ENCODE peak calls at places on chromosomes 12 and 14, in eight cellular contexts. One of them, this sample, is unnamed.

GRCh38 chr12:323507-323906 is 60.9 kb upstream of the SLC6A13 start:
- DNase-seq in NAMALWA: no peak
- DNase-seq in HS-27A: no peak
- DNase-seq in foreskin fibroblast: no peak
- DNase-seq in GDM1: no peak
- DNase-seq in left lobe of liver: no peak
- DNase-seq in RKO: no peak
- DNase-seq in T-helper 9 cell: no peak
- DNase-seq in this sample: no peak

GRCh38 chr14:61573748-61574513 is 121.4 kb upstream of the HIF1A start:
- DNase-seq in foreskin fibroblast: peak
- DNase-seq in NAMALWA: no peak
- DNase-seq in GDM1: no peak
- DNase-seq in HS-27A: no peak
- DNase-seq in T-helper 9 cell: no peak
- DNase-seq in left lobe of liver: no peak
- DNase-seq in RKO: no peak
- DNase-seq in this sample: no peak

GRCh38 chr12:65525501-65526141 is 247.1 kb downstream of the MSRB3 start:
- DNase-seq in GDM1: no peak
- DNase-seq in left lobe of liver: no peak
- DNase-seq in foreskin fibroblast: peak
- DNase-seq in RKO: no peak
- DNase-seq in T-helper 9 cell: no peak
- DNase-seq in NAMALWA: no peak
- DNase-seq in HS-27A: peak
- DNase-seq in this sample: no peak

GRCh38 chr12:90572778-90573177 is 382.2 kb downstream of the CCER1 start:
- DNase-seq in GDM1: no peak
- DNase-seq in foreskin fibroblast: no peak
- DNase-seq in NAMALWA: no peak
- DNase-seq in RKO: no peak
- DNase-seq in left lobe of liver: no peak
- DNase-seq in HS-27A: no peak
- DNase-seq in T-helper 9 cell: no peak
- DNase-seq in this sample: no peak

GRCh38 chr14:61512508-61512907 is 182.8 kb upstream of the HIF1A start:
- DNase-seq in RKO: no peak
- DNase-seq in T-helper 9 cell: no peak
- DNase-seq in GDM1: no peak
- DNase-seq in NAMALWA: no peak
- DNase-seq in foreskin fibroblast: peak
- DNase-seq in HS-27A: no peak
- DNase-seq in left lobe of liver: no peak
- DNase-seq in this sample: no peak

GRCh38 chr12:17640615-17641014 is 449.4 kb downstream of the RERGL start:
- DNase-seq in HS-27A: no peak
- DNase-seq in RKO: no peak
- DNase-seq in GDM1: no peak
- DNase-seq in NAMALWA: no peak
- DNase-seq in foreskin fibroblast: no peak
- DNase-seq in left lobe of liver: no peak
- DNase-seq in T-helper 9 cell: no peak
- DNase-seq in this sample: no peak

GRCh38 chr12:113259499-113259953 is 38.3 kb downstream of the TPCN1 start:
- DNase-seq in RKO: no peak
- DNase-seq in NAMALWA: no peak
- DNase-seq in foreskin fibroblast: peak
- DNase-seq in GDM1: no peak
- DNase-seq in T-helper 9 cell: no peak
- DNase-seq in left lobe of liver: peak
- DNase-seq in HS-27A: no peak
- DNase-seq in this sample: peak

GRCh38 chr12:123344086-123344485 is 20.6 kb downstream of the SBNO1 start:
- DNase-seq in GDM1: no peak
- DNase-seq in RKO: no peak
- DNase-seq in HS-27A: no peak
- DNase-seq in T-helper 9 cell: no peak
- DNase-seq in NAMALWA: no peak
- DNase-seq in left lobe of liver: peak
- DNase-seq in foreskin fibroblast: no peak
- DNase-seq in this sample: no peak

GRCh38 chr14:45073480-45073879 is 10.4 kb upstream of the PRPF39 start:
- DNase-seq in HS-27A: no peak
- DNase-seq in foreskin fibroblast: no peak
- DNase-seq in NAMALWA: no peak
- DNase-seq in GDM1: no peak
- DNase-seq in RKO: no peak
- DNase-seq in left lobe of liver: no peak
- DNase-seq in T-helper 9 cell: no peak
- DNase-seq in this sample: no peak

GRCh38 chr12:116736962-116737773 is 701 bp downstream of the SPRING1 start:
- DNase-seq in GDM1: no peak
- DNase-seq in left lobe of liver: no peak
- DNase-seq in T-helper 9 cell: no peak
- DNase-seq in RKO: peak
- DNase-seq in NAMALWA: no peak
- DNase-seq in foreskin fibroblast: peak
- DNase-seq in HS-27A: no peak
- DNase-seq in this sample: no peak

GRCh38 chr14:97106166-97106565 is 309.0 kb downstream of the VRK1 start:
- DNase-seq in T-helper 9 cell: no peak
- DNase-seq in RKO: no peak
- DNase-seq in left lobe of liver: no peak
- DNase-seq in HS-27A: no peak
- DNase-seq in foreskin fibroblast: no peak
- DNase-seq in NAMALWA: peak
- DNase-seq in GDM1: no peak
- DNase-seq in this sample: no peak

GRCh38 chr14:98736701-98737338 is 535.2 kb downstream of the BCL11B start:
- DNase-seq in HS-27A: no peak
- DNase-seq in foreskin fibroblast: no peak
- DNase-seq in NAMALWA: no peak
- DNase-seq in T-helper 9 cell: no peak
- DNase-seq in RKO: no peak
- DNase-seq in GDM1: no peak
- DNase-seq in left lobe of liver: no peak
- DNase-seq in this sample: no peak

GRCh38 chr12:71440393-71441349 is 1.1 kb downstream of the LGR5 start:
- DNase-seq in T-helper 9 cell: no peak
- DNase-seq in left lobe of liver: peak
- DNase-seq in NAMALWA: no peak
- DNase-seq in HS-27A: peak
- DNase-seq in GDM1: no peak
- DNase-seq in foreskin fibroblast: peak
- DNase-seq in RKO: no peak
- DNase-seq in this sample: peak

GRCh38 chr14:30180219-30180618 is 252.6 kb upstream of the PRKD1 start:
- DNase-seq in left lobe of liver: no peak
- DNase-seq in RKO: no peak
- DNase-seq in HS-27A: no peak
- DNase-seq in foreskin fibroblast: peak
- DNase-seq in T-helper 9 cell: no peak
- DNase-seq in GDM1: no peak
- DNase-seq in NAMALWA: no peak
- DNase-seq in this sample: no peak

GRCh38 chr12:11752403-11753150 is 103.1 kb downstream of the ETV6 start:
- DNase-seq in T-helper 9 cell: no peak
- DNase-seq in RKO: no peak
- DNase-seq in left lobe of liver: no peak
- DNase-seq in GDM1: no peak
- DNase-seq in foreskin fibroblast: no peak
- DNase-seq in NAMALWA: no peak
- DNase-seq in HS-27A: no peak
- DNase-seq in this sample: no peak

GRCh38 chr14:101838476-101838875 is 77.0 kb downstream of the PPP2R5C start:
- DNase-seq in GDM1: no peak
- DNase-seq in NAMALWA: peak
- DNase-seq in T-helper 9 cell: no peak
- DNase-seq in left lobe of liver: peak
- DNase-seq in foreskin fibroblast: no peak
- DNase-seq in HS-27A: no peak
- DNase-seq in RKO: no peak
- DNase-seq in this sample: no peak

GRCh38 chr12:599756-600155 is 63.5 kb downstream of the NINJ2 start:
- DNase-seq in GDM1: no peak
- DNase-seq in left lobe of liver: no peak
- DNase-seq in foreskin fibroblast: no peak
- DNase-seq in NAMALWA: no peak
- DNase-seq in RKO: no peak
- DNase-seq in T-helper 9 cell: no peak
- DNase-seq in HS-27A: no peak
- DNase-seq in this sample: no peak

GRCh38 chr12:113114447-113115178 is 20.9 kb downstream of the RASAL1 start:
- DNase-seq in NAMALWA: no peak
- DNase-seq in left lobe of liver: no peak
- DNase-seq in RKO: no peak
- DNase-seq in HS-27A: no peak
- DNase-seq in foreskin fibroblast: no peak
- DNase-seq in T-helper 9 cell: no peak
- DNase-seq in GDM1: no peak
- DNase-seq in this sample: no peak

GRCh38 chr12:10722502-10722904 is 620 bp downstream of the YBX3 start:
- DNase-seq in T-helper 9 cell: peak
- DNase-seq in GDM1: no peak
- DNase-seq in NAMALWA: peak
- DNase-seq in left lobe of liver: peak
- DNase-seq in foreskin fibroblast: peak
- DNase-seq in HS-27A: no peak
- DNase-seq in RKO: peak
- DNase-seq in this sample: peak

GRCh38 chr12:77685112-77685511 is 145.6 kb upstream of the NAV3 start:
- DNase-seq in left lobe of liver: peak
- DNase-seq in NAMALWA: peak
- DNase-seq in RKO: peak
- DNase-seq in GDM1: peak
- DNase-seq in foreskin fibroblast: peak
- DNase-seq in T-helper 9 cell: no peak
- DNase-seq in HS-27A: peak
- DNase-seq in this sample: peak

GRCh38 chr14:86646688-86647687 is 1117.0 kb downstream of the FLRT2 start:
- DNase-seq in left lobe of liver: no peak
- DNase-seq in T-helper 9 cell: no peak
- DNase-seq in NAMALWA: peak
- DNase-seq in HS-27A: no peak
- DNase-seq in foreskin fibroblast: peak
- DNase-seq in GDM1: peak
- DNase-seq in RKO: peak
- DNase-seq in this sample: no peak

GRCh38 chr14:60973070-60973469 is 7.8 kb downstream of the TRMT5 start:
- DNase-seq in foreskin fibroblast: no peak
- DNase-seq in GDM1: no peak
- DNase-seq in RKO: no peak
- DNase-seq in T-helper 9 cell: no peak
- DNase-seq in HS-27A: no peak
- DNase-seq in NAMALWA: no peak
- DNase-seq in left lobe of liver: no peak
- DNase-seq in this sample: no peak

GRCh38 chr14:34231626-34232025 is 230.4 kb downstream of the SPTSSA start:
- DNase-seq in RKO: no peak
- DNase-seq in HS-27A: no peak
- DNase-seq in GDM1: no peak
- DNase-seq in left lobe of liver: no peak
- DNase-seq in T-helper 9 cell: no peak
- DNase-seq in NAMALWA: no peak
- DNase-seq in foreskin fibroblast: no peak
- DNase-seq in this sample: no peak

GRCh38 chr12:56188786-56189335 is 422 bp downstream of the SMARCC2 start:
- DNase-seq in GDM1: no peak
- DNase-seq in foreskin fibroblast: no peak
- DNase-seq in T-helper 9 cell: no peak
- DNase-seq in HS-27A: no peak
- DNase-seq in left lobe of liver: no peak
- DNase-seq in NAMALWA: peak
- DNase-seq in RKO: no peak
- DNase-seq in this sample: no peak

GRCh38 chr12:53698948-53699672 is 23.2 kb upstream of the ATP5MC2 start:
- DNase-seq in T-helper 9 cell: no peak
- DNase-seq in foreskin fibroblast: no peak
- DNase-seq in NAMALWA: no peak
- DNase-seq in HS-27A: no peak
- DNase-seq in left lobe of liver: no peak
- DNase-seq in RKO: no peak
- DNase-seq in GDM1: no peak
- DNase-seq in this sample: no peak

GRCh38 chr14:102731101-102731870 is 46.0 kb upstream of the TRAF3 start:
- DNase-seq in GDM1: no peak
- DNase-seq in T-helper 9 cell: no peak
- DNase-seq in left lobe of liver: no peak
- DNase-seq in NAMALWA: no peak
- DNase-seq in RKO: no peak
- DNase-seq in foreskin fibroblast: no peak
- DNase-seq in HS-27A: no peak
- DNase-seq in this sample: no peak

GRCh38 chr14:101774006-101774755 is 12.7 kb downstream of the PPP2R5C start:
- DNase-seq in NAMALWA: peak
- DNase-seq in T-helper 9 cell: no peak
- DNase-seq in foreskin fibroblast: no peak
- DNase-seq in RKO: no peak
- DNase-seq in HS-27A: no peak
- DNase-seq in GDM1: no peak
- DNase-seq in left lobe of liver: no peak
- DNase-seq in this sample: no peak

GRCh38 chr14:75242546-75243273 is 35.9 kb upstream of the FOS start:
- DNase-seq in HS-27A: no peak
- DNase-seq in GDM1: no peak
- DNase-seq in left lobe of liver: no peak
- DNase-seq in T-helper 9 cell: no peak
- DNase-seq in NAMALWA: no peak
- DNase-seq in RKO: no peak
- DNase-seq in foreskin fibroblast: peak
- DNase-seq in this sample: no peak

GRCh38 chr12:96108321-96108720 is 72.9 kb upstream of the LTA4H start:
- DNase-seq in GDM1: peak
- DNase-seq in HS-27A: no peak
- DNase-seq in RKO: no peak
- DNase-seq in foreskin fibroblast: no peak
- DNase-seq in NAMALWA: no peak
- DNase-seq in left lobe of liver: no peak
- DNase-seq in T-helper 9 cell: no peak
- DNase-seq in this sample: no peak

GRCh38 chr12:10982244-10982643 is 4.5 kb downstream of the TAS2R50 start:
- DNase-seq in GDM1: no peak
- DNase-seq in HS-27A: no peak
- DNase-seq in NAMALWA: no peak
- DNase-seq in T-helper 9 cell: peak
- DNase-seq in RKO: no peak
- DNase-seq in left lobe of liver: no peak
- DNase-seq in foreskin fibroblast: no peak
- DNase-seq in this sample: peak

GRCh38 chr12:71475280-71475679 is 35.7 kb downstream of the LGR5 start:
- DNase-seq in NAMALWA: no peak
- DNase-seq in left lobe of liver: no peak
- DNase-seq in foreskin fibroblast: peak
- DNase-seq in HS-27A: no peak
- DNase-seq in GDM1: no peak
- DNase-seq in T-helper 9 cell: no peak
- DNase-seq in RKO: no peak
- DNase-seq in this sample: no peak

GRCh38 chr12:76006028-76006916 is 25.3 kb downstream of the PHLDA1 start:
- DNase-seq in HS-27A: no peak
- DNase-seq in GDM1: no peak
- DNase-seq in NAMALWA: no peak
- DNase-seq in T-helper 9 cell: no peak
- DNase-seq in foreskin fibroblast: no peak
- DNase-seq in RKO: no peak
- DNase-seq in left lobe of liver: no peak
- DNase-seq in this sample: no peak

GRCh38 chr12:92614502-92614901 is 88.3 kb upstream of the PLEKHG7 start:
- DNase-seq in HS-27A: peak
- DNase-seq in foreskin fibroblast: no peak
- DNase-seq in RKO: no peak
- DNase-seq in NAMALWA: no peak
- DNase-seq in GDM1: no peak
- DNase-seq in left lobe of liver: no peak
- DNase-seq in T-helper 9 cell: no peak
- DNase-seq in this sample: no peak

GRCh38 chr12:11717533-11717961 is 68.1 kb downstream of the ETV6 start:
- DNase-seq in HS-27A: no peak
- DNase-seq in T-helper 9 cell: no peak
- DNase-seq in left lobe of liver: no peak
- DNase-seq in RKO: no peak
- DNase-seq in foreskin fibroblast: peak
- DNase-seq in NAMALWA: no peak
- DNase-seq in GDM1: no peak
- DNase-seq in this sample: no peak